ENCODE peak calls at places on chromosome 19, in ten cellular contexts. M is effector memory CD4-positive, alpha-beta T cell; F is body of pancreas; J is IMR-90; Z is uterus; E is retinal pigment epithelial cell; W is transverse colon; H is AG09309; Q is H7; L is neuronal stem cell. S is an unnamed sample.
A peak's percentile ranks its signal among the peaks of the same experiment; 100 is the strongest.

GRCh38 chr19:46551175-46551574 is 50.0 kb upstream of the CALM3 start:
- DNase-seq in Q (no peak), L (no peak), H (no peak), W (no peak), E (no peak), M (no peak), F (no peak), Z (no peak), J (no peak), S (no peak)

GRCh38 chr19:56155124-56155687 is 14.1 kb downstream of the ZNF444 start:
- DNase-seq in L (no peak), F (peak; percentile 34), Q (peak; percentile 92), J (no peak), H (no peak), E (no peak), W (peak; percentile 33), M (no peak), Z (no peak), S (no peak)

GRCh38 chr19:8334458-8335342 is 8.4 kb downstream of the KANK3 start:
- DNase-seq in Q (peak; percentile 97), M (no peak), Z (no peak), E (peak; percentile 29), L (peak; percentile 73), W (peak; percentile 69), J (peak; percentile 74), H (no peak), F (peak; percentile 65), S (no peak)

GRCh38 chr19:10654610-10655456 is 687 bp downstream of the ILF3 start:
- DNase-seq in M (peak; percentile 49), Z (peak; percentile 60), L (peak; percentile 84), Q (peak; percentile 99), W (peak; percentile 52), J (no peak), H (no peak), F (peak; percentile 29), E (no peak), S (no peak)

GRCh38 chr19:46371371-46371901 is 24.5 kb downstream of the PPP5C start:
- DNase-seq in M (no peak), W (no peak), E (no peak), Z (no peak), J (peak; percentile 28), L (no peak), H (no peak), Q (no peak), F (no peak), S (no peak)

GRCh38 chr19:7200739-7201138 is 93.5 kb downstream of the INSR start:
- DNase-seq in E (no peak), H (no peak), Q (no peak), W (no peak), F (no peak), J (no peak), L (no peak), Z (no peak), M (no peak), S (no peak)

GRCh38 chr19:14080887-14081796 is 4.4 kb downstream of the C19orf67 start:
- DNase-seq in W (peak; percentile 99), Q (peak; percentile 97), E (peak; percentile 96), L (peak; percentile 99), H (peak; percentile 98), Z (peak; percentile 100), J (peak; percentile 99), F (peak; percentile 99), M (peak; percentile 99), S (peak; percentile 100)

GRCh38 chr19:46461537-46461936 is 9.8 kb downstream of the PNMA8A start:
- DNase-seq in M (no peak), H (no peak), Z (no peak), Q (no peak), J (no peak), W (no peak), L (no peak), F (no peak), E (no peak), S (no peak)

GRCh38 chr19:40803857-40804782 is 5.1 kb downstream of the EGLN2 start:
- DNase-seq in J (no peak), M (peak; percentile 62), W (peak; percentile 83), E (no peak), L (no peak), Z (peak; percentile 51), F (peak; percentile 80), Q (peak; percentile 39), H (no peak), S (no peak)

GRCh38 chr19:54332149-54332548 is 6.8 kb downstream of the LILRA4 start:
- DNase-seq in E (no peak), J (no peak), W (no peak), H (no peak), L (no peak), Q (peak; percentile 22), Z (no peak), F (no peak), M (no peak), S (no peak)
- H3K4me3 ChIP-seq in E (no peak overlapping the region), J (no peak overlapping the region), W (no peak overlapping the region), H (no peak overlapping the region), L (no peak overlapping the region), Q (no peak overlapping the region), Z (no peak overlapping the region), F (no peak overlapping the region), M (no peak overlapping the region), S (no peak overlapping the region)

DNA sequence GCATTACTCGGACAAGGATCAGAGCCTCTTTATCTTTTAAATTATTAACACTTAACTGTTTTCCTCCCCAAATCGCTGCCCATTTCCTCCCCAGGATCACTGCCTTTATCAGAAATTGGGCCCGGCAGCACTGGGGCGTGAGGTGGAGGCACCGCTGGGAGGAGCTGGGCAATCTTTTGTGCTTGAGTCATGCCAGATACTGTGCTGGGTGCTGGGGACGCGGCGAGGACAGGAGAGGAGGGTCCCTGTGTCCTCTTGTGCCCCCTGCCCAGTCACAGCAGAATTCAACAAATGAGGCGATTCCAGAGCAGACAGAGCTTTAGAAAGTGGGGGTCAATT is 347.8 kb downstream of the ZNF536 start:
- DNase-seq in M (no peak), Q (no peak), Z (peak; percentile 28), F (peak; percentile 22), L (no peak), W (no peak), E (no peak), H (no peak), J (no peak), S (no peak)
- H3K4me3 ChIP-seq in M (no peak overlapping the region), Q (peak overlapping the region; percentile 47), Z (peak overlapping the region; percentile 62), F (no peak overlapping the region), L (peak overlapping the region; percentile 75), W (peak overlapping the region; percentile 45), E (peak overlapping the region; percentile 22), H (peak overlapping the region; percentile 63), J (peak overlapping the region; percentile 53), S (peak overlapping the region; percentile 67)

GRCh38 chr19:42282810-42283247 is 13.8 kb downstream of the CIC start:
- DNase-seq in F (no peak), Q (no peak), W (no peak), L (no peak), M (no peak), E (no peak), J (no peak), Z (no peak), H (no peak), S (no peak)
- H3K4me3 ChIP-seq in F (no peak overlapping the region), Q (peak overlapping the region; percentile 67), W (no peak overlapping the region), L (peak overlapping the region; percentile 81), M (peak overlapping the region; percentile 49), E (peak overlapping the region; percentile 32), J (no peak overlapping the region), Z (peak overlapping the region; percentile 42), H (peak overlapping the region; percentile 37), S (peak overlapping the region; percentile 67)

GRCh38 chr19:18191640-18192062 is 1.4 kb upstream of the MPV17L2 start:
- DNase-seq in H (no peak), W (peak; percentile 22), Z (no peak), E (no peak), F (no peak), J (no peak), L (no peak), M (no peak), Q (no peak), S (no peak)
- H3K4me3 ChIP-seq in H (peak overlapping the region; percentile 61), W (peak overlapping the region; percentile 48), Z (peak overlapping the region; percentile 53), E (peak overlapping the region; percentile 59), F (no peak overlapping the region), J (peak overlapping the region; percentile 12), L (no peak overlapping the region), M (peak overlapping the region; percentile 54), Q (no peak overlapping the region), S (peak overlapping the region; percentile 59)

GRCh38 chr19:1905863-1906375 is 720 bp downstream of the ADAT3 start:
- DNase-seq in E (no peak), H (no peak), J (no peak), F (no peak), Z (no peak), W (no peak), M (no peak), L (no peak), Q (no peak), S (no peak)

GRCh38 chr19:1907563-1908363 is 2.6 kb downstream of the ADAT3 start:
- DNase-seq in Q (no peak), E (no peak), L (no peak), M (no peak), H (no peak), W (peak; percentile 84), Z (no peak), J (no peak), F (peak; percentile 72), S (no peak)

GRCh38 chr19:1906985-1907562 is 1.9 kb downstream of the ADAT3 start:
- DNase-seq in H (no peak), J (no peak), L (no peak), W (no peak), E (no peak), F (no peak), Z (no peak), Q (no peak), M (no peak), S (no peak)

GRCh38 chr19:1910169-1910568 is 5.0 kb downstream of the ADAT3 start:
- DNase-seq in E (no peak), Q (no peak), W (no peak), M (no peak), F (no peak), L (no peak), Z (no peak), J (peak; percentile 20), H (no peak), S (no peak)

DNA sequence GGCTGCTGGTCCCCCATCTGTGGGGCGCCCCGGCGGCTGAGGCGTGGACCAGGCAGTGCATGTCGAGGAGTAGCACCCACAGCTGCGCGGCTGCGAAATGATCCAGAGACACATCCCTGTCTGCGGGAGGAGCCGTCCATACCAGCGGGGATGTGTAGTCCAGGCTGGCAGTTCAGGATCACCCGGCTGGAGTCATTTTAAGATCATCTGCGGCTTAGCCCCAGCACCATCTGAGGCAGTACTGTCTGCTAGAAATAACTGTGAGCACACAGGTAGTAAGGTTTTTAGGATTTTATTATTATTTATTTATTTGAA is 3.1 kb downstream of the ADAT3 start:
- DNase-seq in F (no peak), Z (no peak), L (no peak), E (no peak), Q (no peak), J (no peak), M (no peak), W (no peak), H (no peak), S (no peak)
- H3K4me3 ChIP-seq in F (no peak overlapping the region), Z (no peak overlapping the region), L (no peak overlapping the region), E (no peak overlapping the region), Q (no peak overlapping the region), J (no peak overlapping the region), M (no peak overlapping the region), W (peak overlapping the region; percentile 34), H (no peak overlapping the region), S (no peak overlapping the region)

S was measured in right atrium auricular region.